ENCODE peak calls at places on chromosome 20, in nine cellular contexts. Q is brain microvascular endothelial cell, G is lung, C is K562, I is uterus, T is body of pancreas, D is IMR-90, A is heart right ventricle, M is pancreas. U is an unnamed sample.

GRCh38 chr20:15708984-15709598 is 864.2 kb downstream of the KIF16B start:
- DNase-seq in M (peak), D (no peak), A (peak), T (peak), I (no peak), G (no peak), Q (no peak), C (peak), U (no peak)

GRCh38 chr20:54456972-54457371 is 18.4 kb upstream of the DOK5 start:
- DNase-seq in C (no peak), A (no peak), M (no peak), D (no peak), I (no peak), G (no peak), T (no peak), Q (no peak), U (no peak)

GRCh38 chr20:7137395-7138151 is 370.1 kb downstream of the BMP2 start:
- DNase-seq in C (no peak), D (no peak), M (no peak), T (no peak), I (no peak), G (no peak), Q (no peak), A (no peak), U (no peak)

GRCh38 chr20:49508435-49509199 is 26.1 kb upstream of the KCNB1 start:
- DNase-seq in I (no peak), A (no peak), D (peak), Q (peak), C (peak), T (peak), G (no peak), M (no peak), U (peak)

GRCh38 chr20:62924567-62925419 is 1.5 kb downstream of the DIDO1 start:
- DNase-seq in T (peak), D (peak), A (no peak), C (no peak), G (no peak), I (no peak), Q (peak), M (no peak), U (peak)

GRCh38 chr20:57386762-57387161 is 4.4 kb upstream of the RBM38 start:
- DNase-seq in G (no peak), T (no peak), M (no peak), C (no peak), I (no peak), A (no peak), D (no peak), Q (no peak), U (no peak)

GRCh38 chr20:24637941-24638340 is 168.5 kb downstream of the SYNDIG1 start:
- DNase-seq in M (no peak), C (no peak), A (no peak), T (no peak), G (no peak), I (no peak), D (no peak), Q (no peak), U (no peak)

GRCh38 chr20:54173653-54174451 is at the start of gene CYP24A1:
- DNase-seq in D (no peak), G (no peak), A (no peak), I (no peak), Q (no peak), C (no peak), M (no peak), T (no peak), U (peak)

GRCh38 chr20:57450419-57450818 is 59.2 kb downstream of the RBM38 start:
- DNase-seq in G (peak), D (peak), A (peak), T (peak), I (no peak), Q (no peak), C (peak), M (no peak), U (no peak)

GRCh38 chr20:62418709-62419487 is 8.4 kb downstream of the RBBP8NL start:
- DNase-seq in G (no peak), I (no peak), T (no peak), C (peak), A (no peak), D (no peak), M (no peak), Q (no peak), U (no peak)

GRCh38 chr20:33444797-33445560 is 1.4 kb upstream of the SNTA1 start:
- DNase-seq in M (peak), D (no peak), C (no peak), Q (no peak), A (peak), T (peak), G (no peak), I (no peak), U (no peak)

GRCh38 chr20:50673146-50673830 is 18.1 kb downstream of the RIPOR3 start:
- DNase-seq in T (no peak), I (peak), A (no peak), G (no peak), M (no peak), C (peak), Q (no peak), D (no peak), U (no peak)

GRCh38 chr20:56393133-56393472 is 658 bp downstream of the CSTF1 start:
- DNase-seq in A (no peak), G (no peak), M (no peak), C (no peak), Q (no peak), I (no peak), T (no peak), D (no peak), U (peak)

GRCh38 chr20:61735503-61735785 is 330.2 kb downstream of the TAF4 start:
- DNase-seq in I (no peak), C (no peak), A (no peak), Q (no peak), G (no peak), D (no peak), M (no peak), T (no peak), U (no peak)

GRCh38 chr20:62812181-62812906 is 4.5 kb upstream of the COL9A3 start:
- DNase-seq in A (no peak), T (no peak), D (no peak), G (no peak), M (no peak), Q (no peak), C (no peak), I (no peak), U (no peak)

GRCh38 chr20:4726710-4727391 is 5.1 kb downstream of the PRND start:
- DNase-seq in Q (peak), D (peak), M (no peak), G (no peak), A (no peak), T (peak), C (no peak), I (no peak), U (peak)

GRCh38 chr20:35088231-35088794 is 4.3 kb downstream of the TRPC4AP start:
- DNase-seq in T (no peak), I (no peak), M (no peak), D (peak), A (no peak), Q (no peak), G (no peak), C (no peak), U (no peak)

GRCh38 chr20:35619196-35620095 is 3.8 kb downstream of the SPAG4 start:
- DNase-seq in D (peak), T (peak), A (peak), G (peak), C (no peak), M (peak), I (peak), Q (peak), U (peak)

GRCh38 chr20:16580127-16580526 is 6.9 kb upstream of the KIF16B start:
- DNase-seq in D (peak), T (no peak), M (no peak), G (no peak), Q (peak), I (no peak), C (no peak), A (no peak), U (peak)

DNA sequence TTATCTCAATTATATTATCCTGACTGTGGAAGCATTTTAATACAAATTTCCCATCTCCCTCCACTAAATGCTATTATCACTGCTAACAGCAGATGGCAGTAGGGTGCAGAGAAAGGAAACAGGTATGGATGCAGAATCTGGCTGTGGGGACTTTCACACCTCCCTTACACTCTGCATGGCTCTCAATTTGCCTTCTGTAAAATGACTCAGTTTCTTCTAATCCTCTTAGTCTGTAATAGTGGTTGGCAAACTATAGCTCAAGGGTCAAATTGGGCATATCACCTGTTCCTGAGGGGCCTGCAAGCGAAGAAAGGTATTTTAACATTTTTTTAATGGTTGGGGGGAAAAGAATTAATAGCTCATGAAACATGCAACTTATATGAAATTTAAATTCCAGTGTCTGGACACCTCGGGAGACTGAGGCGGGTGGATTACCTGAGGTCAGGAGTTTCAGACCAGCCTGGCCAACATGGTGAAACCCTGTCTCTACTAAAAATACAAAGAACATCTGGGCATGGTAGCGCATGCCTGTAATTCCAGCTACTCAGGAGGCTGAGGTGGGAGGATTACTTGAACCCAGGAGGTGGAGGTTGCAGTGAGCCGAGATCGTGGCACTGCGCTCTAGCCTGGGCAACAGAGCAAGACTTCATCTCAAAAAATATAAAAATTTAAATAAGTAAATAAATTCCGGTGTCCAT is 83.5 kb downstream of the ZMYND8 start:
- DNase-seq in C (peak), I (no peak), T (peak), A (no peak), Q (peak), D (peak), G (peak), M (no peak), U (peak)
- H3K27ac ChIP-seq in C (no peak), I (peak), T (peak), A (peak), Q (peak), D (peak), G (peak), M (no peak), U (peak)

GRCh38 chr20:45097485-45098095 is 3.3 kb downstream of the KCNS1 start:
- DNase-seq in Q (no peak), D (no peak), A (no peak), I (no peak), G (no peak), M (no peak), C (no peak), T (peak), U (peak)
- TF ChIP-seq CTCF in Q (peak), D (peak), A (peak), I (no peak), G (no peak), M (no peak), C (no peak), T (no peak), U (no peak)

DNA sequence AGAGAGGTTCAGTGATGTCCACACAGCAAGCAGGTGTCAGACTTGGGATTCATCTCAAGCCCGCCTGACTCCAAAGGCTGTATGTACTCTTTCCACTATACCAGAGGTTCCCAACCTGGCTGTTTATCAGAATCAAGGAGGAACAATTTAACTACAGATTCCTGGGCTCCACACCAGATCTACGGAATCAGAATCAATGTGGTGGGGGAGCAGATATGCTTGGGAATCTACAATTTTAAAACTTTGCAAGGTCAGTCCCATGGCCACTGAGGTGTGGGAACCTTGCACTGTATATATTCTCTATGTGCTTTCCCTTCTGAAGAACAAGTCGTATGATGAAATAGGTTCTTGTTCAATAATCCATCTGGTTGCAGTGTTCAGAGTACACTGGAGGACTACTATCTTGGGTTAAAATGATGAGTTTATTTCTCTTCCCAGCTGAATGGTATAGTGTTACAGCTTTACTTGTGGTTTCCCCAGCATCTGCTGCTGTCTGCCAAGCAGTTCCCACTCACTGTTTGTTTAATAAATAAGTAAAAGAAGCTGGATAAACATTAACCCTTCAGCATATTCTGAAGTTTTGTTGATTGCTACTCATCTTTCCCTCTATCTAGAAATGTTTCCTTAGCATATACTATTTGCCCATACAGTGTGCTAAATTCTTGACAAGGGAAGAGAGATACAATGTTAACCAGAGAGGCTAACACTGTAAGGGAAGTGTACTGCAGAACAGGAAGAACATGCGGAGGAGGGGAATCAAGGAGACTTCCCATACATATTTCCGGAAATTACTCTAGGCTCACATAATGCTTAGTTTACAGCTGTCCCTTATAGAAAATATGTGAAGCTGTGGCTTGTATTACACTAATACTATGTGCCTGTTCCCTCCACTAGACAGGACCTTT is 9.8 kb downstream of the TTI1 start:
- DNase-seq in C (no peak), Q (peak), G (no peak), I (no peak), T (no peak), D (peak), M (no peak), A (no peak), U (no peak)
- H3K27ac ChIP-seq in C (no peak), Q (peak), G (no peak), I (no peak), T (no peak), D (peak), M (no peak), A (no peak), U (no peak)

GRCh38 chr20:37095609-37096414 is at the start of gene RBL1:
- DNase-seq in G (peak), D (peak), Q (peak), T (peak), A (peak), M (peak), C (peak), I (peak), U (peak)
- TF ChIP-seq CTCF in G (no peak), D (peak), Q (peak), T (no peak), A (peak), M (no peak), C (peak), I (peak), U (peak)

GRCh38 chr20:1119524-1119923 is 1.1 kb downstream of the PSMF1 start:
- DNase-seq in Q (no peak), T (no peak), G (no peak), D (no peak), A (no peak), I (no peak), M (no peak), C (no peak), U (no peak)
- H3K27ac ChIP-seq in Q (no peak), T (peak), G (no peak), D (peak), A (peak), I (peak), M (no peak), C (no peak), U (peak)

GRCh38 chr20:36712775-36713174 is 33.1 kb downstream of the NDRG3 start:
- DNase-seq in A (no peak), C (no peak), D (no peak), G (no peak), Q (no peak), I (no peak), T (no peak), M (no peak), U (no peak)

GRCh38 chr20:36720510-36720909 is 25.4 kb downstream of the NDRG3 start:
- DNase-seq in I (no peak), D (peak), C (no peak), M (no peak), A (no peak), T (no peak), G (no peak), Q (no peak), U (no peak)

GRCh38 chr20:36717657-36718056 is 28.2 kb downstream of the NDRG3 start:
- DNase-seq in M (no peak), C (no peak), T (peak), I (no peak), D (no peak), G (no peak), Q (no peak), A (no peak), U (no peak)
- TF ChIP-seq CTCF in M (no peak), C (peak), T (no peak), I (peak), D (peak), G (no peak), Q (peak), A (peak), U (no peak)

GRCh38 chr20:17844133-17844429 is 124.5 kb downstream of the SNX5 start:
- DNase-seq in I (no peak), D (no peak), C (no peak), M (no peak), G (no peak), T (no peak), A (no peak), Q (no peak), U (no peak)

GRCh38 chr20:17843246-17844132 is 125.1 kb downstream of the SNX5 start:
- DNase-seq in D (peak), Q (peak), C (no peak), G (no peak), T (peak), A (peak), I (peak), M (no peak), U (peak)

GRCh38 chr20:17841751-17842191 is 126.8 kb downstream of the SNX5 start:
- DNase-seq in M (no peak), C (no peak), T (peak), I (peak), D (peak), A (peak), Q (no peak), G (no peak), U (no peak)

GRCh38 chr20:17845701-17846475 is 122.7 kb downstream of the SNX5 start:
- DNase-seq in Q (no peak), T (no peak), M (no peak), C (no peak), I (no peak), A (no peak), D (peak), G (no peak), U (no peak)

DNA sequence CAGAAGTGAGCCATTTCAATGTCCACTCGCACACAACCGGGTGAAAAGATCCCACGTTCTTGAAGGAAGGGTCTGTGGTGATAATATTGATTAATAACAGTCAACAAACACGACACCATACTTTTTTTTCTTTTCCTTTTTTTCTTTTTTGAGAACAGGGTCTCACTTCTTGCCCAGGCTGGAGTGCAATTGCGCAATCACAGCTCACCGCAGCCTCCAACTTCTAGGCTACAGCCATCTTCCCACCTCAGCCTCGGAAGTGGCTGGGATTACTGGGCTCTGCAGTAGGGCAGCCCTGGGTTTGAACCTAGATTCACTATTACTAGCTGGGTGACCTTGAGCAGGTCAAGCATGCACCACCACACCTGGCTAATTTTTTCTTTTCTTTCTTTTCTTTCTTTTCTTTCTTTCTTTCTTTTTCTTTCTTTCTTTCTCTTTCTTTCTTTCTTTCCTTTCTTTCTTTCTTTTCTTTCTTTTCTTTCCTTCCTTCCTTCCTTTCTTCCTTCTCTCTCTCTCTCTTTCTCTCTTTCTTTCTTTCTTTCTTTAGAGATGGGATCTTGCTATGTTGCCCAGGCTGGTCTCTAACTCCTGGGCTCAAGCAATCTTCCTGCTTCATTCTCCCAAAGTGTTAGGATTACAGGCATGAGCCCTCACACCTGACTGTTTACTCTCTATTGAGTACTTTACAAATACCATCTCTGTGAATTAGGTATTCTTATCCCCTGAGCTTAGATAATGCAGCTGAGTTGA is 123.9 kb downstream of the SNX5 start:
- DNase-seq in C (no peak), I (no peak), G (no peak), A (no peak), M (no peak), Q (no peak), D (no peak), T (no peak), U (no peak)
- H3K27ac ChIP-seq in C (no peak), I (no peak), G (no peak), A (no peak), M (no peak), Q (no peak), D (peak), T (no peak), U (no peak)

GRCh38 chr20:14093652-14094051 is 98.3 kb downstream of the MACROD2 start:
- DNase-seq in C (no peak), A (no peak), G (peak), T (peak), D (no peak), M (no peak), Q (no peak), I (no peak), U (no peak)

GRCh38 chr20:14098261-14098660 is 102.9 kb downstream of the MACROD2 start:
- DNase-seq in D (no peak), M (no peak), A (no peak), T (no peak), G (no peak), C (no peak), I (no peak), Q (no peak), U (no peak)
- TF ChIP-seq CTCF in D (no peak), M (no peak), A (no peak), T (no peak), G (no peak), C (no peak), I (no peak), Q (no peak), U (no peak)